ENCODE peak calls at places on chromosomes 4 and X, in four cellular contexts. D is upper lobe of right lung, H is left lung, O is left ventricle myocardium inferior. Q is an unnamed sample. For H3K4me1, the result is how much of the 10 kb centered on the place peaks cover.

GRCh38 chr4:10704050-10704810 is 19.7 kb upstream of the CLNK start:
- DNase-seq in O (no peak), H (no peak), D (no peak), Q (no peak)

GRCh38 chr4:148056879-148057278 is 325.0 kb downstream of the ARHGAP10 start:
- DNase-seq in D (peak), O (peak), H (no peak), Q (peak)

GRCh38 chr4:119284876-119285611 is 36.9 kb downstream of the FABP2 start:
- DNase-seq in D (no peak), O (no peak), H (no peak), Q (no peak)

GRCh38 chr4:62683799-62684566 is 1483.9 kb downstream of the ADGRL3 start:
- DNase-seq in O (no peak), D (peak), H (no peak), Q (no peak)

GRCh38 chrX:44903107-44903506 is 30.1 kb downstream of the KDM6A start:
- DNase-seq in D (no peak), O (no peak), H (no peak), Q (no peak)

GRCh38 chr4:158786155-158786581 is 17.3 kb downstream of the FNIP2 start:
- DNase-seq in O (no peak), D (no peak), H (no peak), Q (no peak)

GRCh38 chrX:41406211-41406610 is 40.9 kb upstream of the NYX start:
- DNase-seq in H (no peak), D (no peak), O (no peak), Q (no peak)

GRCh38 chr4:55736605-55737183 is 82.9 kb upstream of the EXOC1L start:
- DNase-seq in D (no peak), O (no peak), H (no peak), Q (no peak)

GRCh38 chr4:89111833-89112563 is 665 bp downstream of the TIGD2 start:
- DNase-seq in H (no peak), O (no peak), D (no peak), Q (no peak)

GRCh38 chr4:36363024-36363423 is 81.6 kb downstream of the DTHD1 start:
- DNase-seq in H (no peak), D (no peak), O (no peak), Q (no peak)

GRCh38 chr4:15811703-15812325 is 33.7 kb downstream of the CD38 start:
- DNase-seq in D (no peak), O (no peak), H (no peak), Q (no peak)

GRCh38 chrX:110432831-110433230 is 74.2 kb downstream of the RTL9 start:
- DNase-seq in O (peak), D (no peak), H (no peak), Q (no peak)

GRCh38 chrX:145673851-145674250 is 143.8 kb upstream of the SLITRK2 start:
- DNase-seq in O (no peak), H (no peak), D (no peak), Q (no peak)

GRCh38 chr4:1725521-1725920 is 4.2 kb downstream of the TACC3 start:
- DNase-seq in H (no peak), D (no peak), O (peak), Q (peak)

GRCh38 chr4:986428-986948 is 356 bp upstream of the IDUA start:
- DNase-seq in D (no peak), H (no peak), O (no peak), Q (no peak)

GRCh38 chrX:617401-617800 is 13.2 kb upstream of the SHOX start:
- DNase-seq in H (no peak), O (no peak), D (no peak), Q (peak)

GRCh38 chr4:55398966-55399365 is 3.2 kb downstream of the TMEM165 start:
- DNase-seq in D (no peak), H (no peak), O (no peak), Q (no peak)

GRCh38 chr4:77199276-77199675 is 42.3 kb downstream of the CCNG2 start:
- DNase-seq in H (no peak), O (no peak), D (no peak), Q (no peak)

DNA sequence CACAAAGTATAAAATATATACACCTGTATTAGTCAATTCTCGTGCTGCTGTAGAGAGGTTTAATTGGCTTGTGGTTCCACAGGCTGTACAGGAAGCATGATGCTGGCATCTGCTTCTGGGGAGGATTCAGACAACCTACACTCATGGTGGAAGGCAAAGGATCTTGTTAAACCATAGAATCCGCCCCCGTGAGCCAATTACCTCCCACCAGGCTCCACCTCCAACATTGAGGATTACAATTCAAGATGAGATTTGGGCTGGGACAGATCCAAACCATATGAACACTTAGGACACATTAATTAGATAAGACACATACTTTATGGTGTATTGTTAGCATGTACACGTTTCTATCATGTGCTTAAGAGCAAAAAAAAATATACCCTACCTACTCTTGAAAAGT is 22.1 kb upstream of the SORBS2 start:
- DNase-seq in H (no peak), D (no peak), O (no peak), Q (no peak)
- H3K27ac ChIP-seq in H (no peak), D (no peak), O (peak), Q (no peak)

DNA sequence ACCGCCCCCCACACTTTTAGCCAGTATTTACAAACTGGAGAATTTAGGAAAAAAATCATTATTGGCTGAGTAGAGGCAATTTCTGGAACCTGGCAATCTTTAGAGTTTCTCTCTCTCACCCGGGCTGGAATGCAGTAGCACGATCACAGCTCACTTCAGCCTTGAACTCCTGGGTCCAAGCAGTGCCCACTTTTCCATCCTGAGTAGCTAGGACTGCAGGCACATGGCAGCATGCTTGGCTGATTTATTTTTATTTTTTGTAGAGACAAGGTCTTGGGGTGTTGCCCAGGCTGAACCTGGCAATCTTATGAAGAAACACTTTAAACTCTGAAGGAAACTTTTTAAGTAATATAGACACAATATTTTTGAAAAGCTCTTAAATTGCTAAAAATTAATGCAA is 120.1 kb downstream of the AFF1 start:
- DNase-seq in H (no peak), D (no peak), O (no peak), Q (no peak)
- H3K4me1 ChIP-seq in H (half or more), D (half or more), O (half or more), Q (under half)

DNA sequence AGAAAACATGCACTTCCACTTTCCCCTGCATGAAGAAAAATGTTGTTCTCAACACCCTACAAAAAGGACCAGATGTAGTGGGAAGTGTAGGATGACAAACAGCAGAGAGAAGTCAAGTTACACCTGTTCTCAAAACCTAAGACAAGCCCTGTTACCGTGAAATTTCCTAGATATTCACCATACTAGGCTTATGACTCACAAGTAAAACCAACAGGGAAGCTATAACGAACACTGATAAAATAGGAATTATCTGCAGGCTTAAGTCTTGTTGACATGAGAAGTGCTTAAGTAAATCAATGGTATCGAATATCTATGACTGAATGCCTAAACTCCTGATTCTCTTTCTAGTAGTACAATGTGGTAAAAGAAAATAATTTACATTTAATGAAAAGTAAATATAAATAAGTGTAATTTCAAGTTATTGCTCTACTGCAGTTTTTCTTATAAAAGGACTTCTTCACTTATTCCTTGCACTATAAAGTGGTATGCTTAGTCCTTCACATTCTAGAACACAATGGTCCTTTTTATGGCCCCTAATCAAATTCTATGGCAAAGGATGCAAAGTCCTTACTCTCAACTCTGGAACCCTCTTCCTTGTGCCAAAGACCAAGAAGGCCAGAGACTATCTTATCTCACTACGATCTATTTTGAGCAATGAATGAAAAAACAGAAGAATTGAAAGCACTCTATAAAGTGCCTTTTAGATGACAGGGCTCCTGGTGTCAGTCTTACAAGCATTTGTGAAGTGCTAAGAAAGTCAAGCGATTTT is 19.6 kb downstream of the AP1S2 start:
- DNase-seq in O (no peak), H (no peak), D (no peak), Q (no peak)
- TF ChIP-seq CTCF in O (no peak), H (no peak), D (no peak), Q (no peak)

GRCh38 chr4:26815686-26816085 is 45.0 kb upstream of the STIM2 start:
- DNase-seq in D (no peak), O (no peak), H (no peak), Q (no peak)

GRCh38 chr4:26819478-26819877 is 41.2 kb upstream of the STIM2 start:
- DNase-seq in D (no peak), H (no peak), O (no peak), Q (no peak)

GRCh38 chr4:26821677-26822503 is 38.8 kb upstream of the STIM2 start:
- DNase-seq in D (no peak), O (no peak), H (no peak), Q (no peak)

GRCh38 chr4:26820346-26820745 is 40.3 kb upstream of the STIM2 start:
- DNase-seq in O (no peak), D (no peak), H (no peak), Q (no peak)

GRCh38 chr4:26819026-26819425 is 41.6 kb upstream of the STIM2 start:
- DNase-seq in O (no peak), H (no peak), D (no peak), Q (no peak)
- H3K27ac ChIP-seq in O (no peak), H (no peak), D (no peak), Q (no peak)

DNA sequence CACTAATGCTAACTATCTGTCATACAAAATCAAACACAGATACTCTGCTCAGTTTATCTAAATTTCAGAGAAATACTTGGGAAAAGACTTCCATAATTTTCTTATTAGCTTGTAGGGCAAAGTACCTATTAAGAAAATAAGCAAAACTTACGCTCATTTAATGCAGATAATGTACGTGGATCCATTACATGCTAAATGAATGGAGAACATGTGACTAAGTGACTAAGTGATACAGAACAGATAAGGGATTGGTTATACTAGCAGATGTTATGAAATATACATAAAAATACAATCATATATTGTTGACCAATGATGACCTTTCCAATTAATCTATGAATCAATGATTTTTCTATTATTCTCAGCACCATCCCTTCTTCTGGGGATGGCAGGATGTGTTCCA is 25.7 kb downstream of the EREG start:
- DNase-seq in O (no peak), H (no peak), D (no peak), Q (no peak)
- H3K4me1 ChIP-seq in O (under half), H (under half), D (under half), Q (under half)

DNA sequence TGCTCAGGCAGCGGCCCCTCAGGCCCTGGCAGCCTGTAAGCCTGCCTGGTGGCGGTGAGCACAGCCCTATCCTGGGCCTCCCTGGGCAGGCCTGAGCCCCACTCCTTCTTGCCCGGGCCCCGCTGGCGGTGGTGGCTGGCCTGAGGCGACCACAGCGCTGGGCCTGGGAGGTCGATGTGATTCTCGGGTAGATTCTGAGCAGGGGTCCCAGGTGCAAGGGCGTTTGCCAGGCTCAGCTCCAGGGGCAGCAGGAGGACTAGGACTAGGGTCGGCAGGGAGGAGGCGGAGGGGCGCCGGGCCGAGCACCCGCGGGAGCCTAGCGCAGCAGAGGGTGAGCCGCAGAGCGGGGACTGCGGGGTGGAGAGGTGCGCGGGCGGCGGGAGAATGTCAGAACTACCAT is 17.0 kb downstream of the FAM9A start:
- DNase-seq in O (no peak), H (no peak), D (no peak), Q (no peak)
- TF ChIP-seq CTCF in O (no peak), H (no peak), D (no peak), Q (no peak)

GRCh38 chr4:186724861-186725419 is 1.3 kb upstream of the FAT1 start:
- DNase-seq in O (no peak), H (no peak), D (no peak), Q (no peak)
- H3K27ac ChIP-seq in O (peak), H (peak), D (peak), Q (peak)